ENCODE peak calls at places on chromosome 11, in four cellular contexts. B, E, D and S are unnamed samples.

GRCh38 chr11:13448876-13449275 is 14.1 kb downstream of the BTBD10 start:
- DNase-seq in B (no peak), E (no peak), D (peak; percentile 11), S (no peak)

GRCh38 chr11:111330234-111330893 is 32.0 kb downstream of the POU2AF3 start:
- DNase-seq in B (no peak), E (no peak), D (no peak), S (no peak)

GRCh38 chr11:77884186-77884828 is 63.4 kb downstream of the AAMDC start:
- DNase-seq in B (no peak), E (no peak), D (no peak), S (no peak)

GRCh38 chr11:119421941-119422504 is 949 bp downstream of the THY1 start:
- DNase-seq in B (no peak), E (no peak), D (no peak), S (no peak)

GRCh38 chr11:15673408-15673811 is 558.7 kb downstream of the INSC start:
- DNase-seq in B (no peak), E (no peak), D (no peak), S (no peak)

GRCh38 chr11:111414267-111414931 is 35.3 kb upstream of the POU2AF1 start:
- DNase-seq in B (peak; percentile 95), E (no peak), D (no peak), S (no peak)

GRCh38 chr11:115170133-115170815 is 333.9 kb downstream of the CADM1 start:
- DNase-seq in B (no peak), E (peak; percentile 68), D (peak; percentile 27), S (no peak)

GRCh38 chr11:86069408-86070086 is 663 bp upstream of the PICALM start:
- DNase-seq in B (peak; percentile 62), E (no peak), D (peak; percentile 55), S (peak; percentile 54)

GRCh38 chr11:108592591-108593213 is 866 bp downstream of the EXPH5 start:
- DNase-seq in B (no peak), E (peak; percentile 56), D (peak; percentile 47), S (no peak)

GRCh38 chr11:75565221-75565814 is 3.3 kb downstream of the SERPINH1 start:
- DNase-seq in B (no peak), E (no peak), D (no peak), S (no peak)

GRCh38 chr11:62482753-62483152 is 63.9 kb downstream of the AHNAK start:
- DNase-seq in B (no peak), E (no peak), D (no peak), S (no peak)

GRCh38 chr11:45092901-45093760 is 53.3 kb upstream of the PRDM11 start:
- DNase-seq in B (no peak), E (no peak), D (no peak), S (no peak)

GRCh38 chr11:78564037-78564888 is 10.4 kb downstream of the NARS2 start:
- DNase-seq in B (peak; percentile 40), E (no peak), D (peak; percentile 41), S (peak; percentile 51)

GRCh38 chr11:119481667-119482400 is 58.9 kb upstream of the THY1 start:
- DNase-seq in B (no peak), E (no peak), D (no peak), S (no peak)

GRCh38 chr11:7348432-7349298 is 97.0 kb downstream of the SYT9 start:
- DNase-seq in B (no peak), E (no peak), D (no peak), S (no peak)

GRCh38 chr11:7612661-7613393 is 60.5 kb downstream of the CYB5R2 start:
- DNase-seq in B (no peak), E (no peak), D (no peak), S (no peak)

GRCh38 chr11:82927264-82927880 is 25.8 kb downstream of the DDIAS start:
- DNase-seq in B (no peak), E (no peak), D (peak; percentile 47), S (peak; percentile 34)

GRCh38 chr11:73875840-73876239 is 806 bp downstream of the COA4 start:
- DNase-seq in B (no peak), E (no peak), D (no peak), S (no peak)

GRCh38 chr11:132920391-132921095 is 611.8 kb downstream of the OPCML start:
- DNase-seq in B (no peak), E (no peak), D (no peak), S (no peak)

GRCh38 chr11:48002565-48002964 is 22.2 kb downstream of the PTPRJ start:
- DNase-seq in B (no peak), E (no peak), D (no peak), S (no peak)

GRCh38 chr11:43579171-43579918 is 101.2 kb upstream of the HSD17B12 start:
- DNase-seq in B (no peak), E (peak; percentile 86), D (peak; percentile 51), S (no peak)

GRCh38 chr11:109954534-109954933 is 138.7 kb upstream of the ZC3H12C start:
- DNase-seq in B (no peak), E (no peak), D (no peak), S (no peak)

GRCh38 chr11:96013459-96014213 is 89.7 kb upstream of the MTMR2 start:
- DNase-seq in B (no peak), E (no peak), D (no peak), S (no peak)

GRCh38 chr11:37967635-37968034 is 1369.6 kb upstream of the RAG2 start:
- DNase-seq in B (no peak), E (no peak), D (no peak), S (no peak)

GRCh38 chr11:45560153-45560934 is 105.1 kb downstream of the CHST1 start:
- DNase-seq in B (no peak), E (no peak), D (no peak), S (no peak)

GRCh38 chr11:113419426-113420003 is 31.9 kb downstream of the ANKK1 start:
- DNase-seq in B (no peak), E (no peak), D (no peak), S (no peak)

GRCh38 chr11:8352090-8352489 is 88.4 kb upstream of the LMO1 start:
- DNase-seq in B (no peak), E (no peak), D (no peak), S (no peak)

GRCh38 chr11:68928481-68928880 is 24.8 kb downstream of the IGHMBP2 start:
- DNase-seq in B (no peak), E (no peak), D (no peak), S (no peak)

GRCh38 chr11:70628881-70629844 is 230.8 kb downstream of the CTTN start:
- DNase-seq in B (no peak), E (no peak), D (peak; percentile 29), S (no peak)

GRCh38 chr11:100863080-100863581 is 176.0 kb downstream of the ARHGAP42 start:
- DNase-seq in B (peak; percentile 49), E (no peak), D (peak; percentile 75), S (no peak)

GRCh38 chr11:8262552-8263108 is 1.0 kb downstream of the LMO1 start:
- DNase-seq in B (no peak), E (peak; percentile 82), D (no peak), S (no peak)

GRCh38 chr11:75421035-75421602 is 11.9 kb downstream of the KLHL35 start:
- DNase-seq in B (no peak), E (no peak), D (peak; percentile 68), S (no peak)

GRCh38 chr11:57303280-57303989 is 21.3 kb downstream of the TNKS1BP1 start:
- DNase-seq in B (no peak), E (no peak), D (no peak), S (no peak)

GRCh38 chr11:11420512-11420911 is 67.5 kb upstream of the CSNK2A3 start:
- DNase-seq in B (no peak), E (no peak), D (no peak), S (no peak)
- TF ChIP-seq EGR1 in B (no peak), E (no peak), D (no peak), S (no peak)

GRCh38 chr11:65425971-65426838 is 3.6 kb downstream of the NEAT1 start:
- DNase-seq in B (no peak), E (no peak), D (no peak), S (peak; percentile 42)
- TF ChIP-seq EGR1 in B (no peak), E (no peak), D (peak; percentile 40), S (no peak)

DNA sequence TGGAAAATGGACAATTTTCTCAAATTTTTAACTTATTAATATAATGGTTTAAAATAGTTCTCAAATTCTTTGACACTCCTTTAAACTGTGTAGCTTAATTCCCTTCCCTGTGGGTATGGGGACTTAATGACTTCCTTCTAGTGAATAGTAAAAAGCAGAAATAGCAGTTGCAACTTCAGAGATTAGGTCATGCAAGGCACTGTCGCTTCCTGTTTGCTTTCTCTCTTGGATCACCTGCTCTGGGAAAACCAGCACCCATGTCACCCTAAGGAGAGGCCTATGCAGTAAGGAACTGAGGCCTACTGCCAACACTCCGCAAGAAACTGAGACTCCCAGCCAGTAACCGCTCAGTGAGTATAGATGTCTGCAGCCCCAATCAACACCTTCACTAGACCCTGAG is 5.5 kb upstream of the PANX3 start:
- DNase-seq in B (no peak), E (no peak), D (no peak), S (no peak)
- TF ChIP-seq EGR1 in B (no peak), E (no peak), D (no peak), S (no peak)

GRCh38 chr11:126185200-126186030 is 26.0 kb downstream of the RPUSD4 start:
- DNase-seq in B (no peak), E (no peak), D (no peak), S (no peak)

GRCh38 chr11:126181939-126182730 is 29.3 kb downstream of the RPUSD4 start:
- DNase-seq in B (no peak), E (no peak), D (no peak), S (no peak)

GRCh38 chr11:126186708-126187481 is 24.6 kb downstream of the RPUSD4 start:
- DNase-seq in B (no peak), E (no peak), D (no peak), S (no peak)

GRCh38 chr11:126186031-126186698 is 25.3 kb downstream of the RPUSD4 start:
- DNase-seq in B (no peak), E (no peak), D (no peak), S (no peak)

GRCh38 chr11:126182787-126183445 is 28.5 kb downstream of the RPUSD4 start:
- DNase-seq in B (no peak), E (no peak), D (no peak), S (no peak)
- TF ChIP-seq EGR1 in B (no peak), E (no peak), D (no peak), S (no peak)

GRCh38 chr11:22510741-22511140 is 114.9 kb downstream of the FANCF start:
- DNase-seq in B (no peak), E (no peak), D (no peak), S (no peak)
- TF ChIP-seq EGR1 in B (no peak), E (no peak), D (no peak), S (no peak)